ENCODE peak calls at places on chromosomes 16 and 17, in six cellular contexts. J is dorsolateral prefrontal cortex; N is kidney epithelial cell; A is tibial artery; F is CD8-positive, alpha-beta memory T cell; H is SK-N-SH. Q is an unnamed sample.

GRCh38 chr17:81508639-81509047 is 4.0 kb downstream of the ACTG1 start:
- DNase-seq in J (no peak), F (no peak), N (no peak), H (no peak), A (no peak), Q (no peak)

GRCh38 chr16:47732122-47732805 is 271.1 kb downstream of the PHKB start:
- DNase-seq in N (peak), H (no peak), J (no peak), A (no peak), F (no peak), Q (no peak)

GRCh38 chr17:75625813-75626486 is 7.3 kb upstream of the SMIM5 start:
- DNase-seq in N (no peak), A (no peak), F (no peak), J (peak), H (peak), Q (no peak)

GRCh38 chr17:61799812-61800484 is 63.4 kb downstream of the BRIP1 start:
- DNase-seq in F (no peak), J (no peak), N (no peak), A (no peak), H (no peak), Q (no peak)

GRCh38 chr17:48123111-48123510 is 15.5 kb downstream of the SNX11 start:
- DNase-seq in A (no peak), F (no peak), H (no peak), J (peak), N (no peak), Q (no peak)

GRCh38 chr16:86387461-86388440 is 122.6 kb upstream of the FOXF1 start:
- DNase-seq in H (no peak), N (peak), F (no peak), A (no peak), J (no peak), Q (no peak)

GRCh38 chr17:49290690-49291326 is 60.2 kb upstream of the PHOSPHO1 start:
- DNase-seq in H (peak), J (no peak), N (no peak), A (no peak), F (peak), Q (no peak)

GRCh38 chr17:28667870-28668269 is 5.9 kb downstream of the SUPT6H start:
- DNase-seq in J (no peak), A (no peak), N (no peak), F (no peak), H (no peak), Q (no peak)

GRCh38 chr16:74922150-74923138 is 62.5 kb downstream of the WDR59 start:
- DNase-seq in J (no peak), A (no peak), F (no peak), N (no peak), H (no peak), Q (no peak)

GRCh38 chr17:50123649-50124349 is 6.2 kb downstream of the SAMD14 start:
- DNase-seq in F (no peak), A (no peak), N (no peak), J (no peak), H (peak), Q (no peak)

GRCh38 chr17:42275527-42276358 is 448 bp downstream of the STAT5B start:
- DNase-seq in H (peak), J (no peak), N (no peak), A (no peak), F (peak), Q (peak)

GRCh38 chr16:79599256-79599836 is 1.2 kb downstream of the MAF start:
- DNase-seq in H (peak), F (no peak), J (no peak), A (no peak), N (no peak), Q (peak)

GRCh38 chr16:12793120-12793889 is 10.4 kb downstream of the CPPED1 start:
- DNase-seq in F (no peak), H (no peak), A (no peak), J (no peak), N (no peak), Q (no peak)

GRCh38 chr16:56625140-56625942 is at the start of gene MT1E:
- DNase-seq in A (peak), F (peak), H (peak), J (no peak), N (no peak), Q (peak)

GRCh38 chr17:17766351-17767095 is 70.3 kb downstream of the SREBF1 start:
- DNase-seq in A (no peak), H (no peak), N (no peak), F (no peak), J (no peak), Q (no peak)

GRCh38 chr17:80845863-80846671 is 145.6 kb upstream of the CHMP6 start:
- DNase-seq in H (no peak), A (peak), J (no peak), F (no peak), N (no peak), Q (no peak)

GRCh38 chr17:45325810-45326209 is 9.0 kb upstream of the MAP3K14 start:
- DNase-seq in J (no peak), A (no peak), H (no peak), F (no peak), N (no peak), Q (peak)

GRCh38 chr17:11608396-11608795 is 10.1 kb downstream of the DNAH9 start:
- DNase-seq in H (peak), A (peak), F (no peak), N (no peak), J (no peak), Q (peak)

GRCh38 chr16:88282221-88283041 is 100.3 kb upstream of the ZNF469 start:
- DNase-seq in F (no peak), A (no peak), N (no peak), H (peak), J (no peak), Q (no peak)

GRCh38 chr16:24344791-24345190 is 88.7 kb downstream of the CACNG3 start:
- DNase-seq in H (no peak), J (no peak), N (no peak), F (no peak), A (no peak), Q (no peak)

GRCh38 chr17:77634710-77635109 is 323.8 kb upstream of the TNRC6C start:
- DNase-seq in A (no peak), J (no peak), N (no peak), H (no peak), F (no peak), Q (no peak)

GRCh38 chr17:9360610-9361571 is 214.7 kb downstream of the STX8 start:
- DNase-seq in A (peak), N (peak), J (no peak), H (no peak), F (no peak), Q (peak)

GRCh38 chr16:48279199-48279598 is 31.9 kb upstream of the ABCC11 start:
- DNase-seq in J (no peak), A (no peak), H (no peak), N (no peak), F (no peak), Q (no peak)

GRCh38 chr17:76989519-76989918 is 121.3 kb downstream of the MGAT5B start:
- DNase-seq in H (no peak), F (no peak), J (no peak), A (no peak), N (no peak), Q (no peak)

GRCh38 chr17:17698869-17699351 is 17.7 kb downstream of the RAI1 start:
- DNase-seq in H (no peak), F (no peak), J (no peak), N (no peak), A (no peak), Q (no peak)

GRCh38 chr16:81335669-81336068 is 20.9 kb downstream of the GAN start:
- DNase-seq in A (no peak), F (no peak), H (no peak), N (no peak), J (no peak), Q (no peak)

GRCh38 chr16:87586201-87586782 is 16.0 kb upstream of the JPH3 start:
- DNase-seq in F (no peak), H (no peak), A (no peak), N (no peak), J (no peak), Q (no peak)

GRCh38 chr17:48738424-48738802 is 9.9 kb upstream of the HOXB13 start:
- DNase-seq in F (no peak), N (no peak), J (no peak), H (no peak), A (no peak), Q (no peak)

GRCh38 chr16:58450590-58450989 is 49.4 kb upstream of the NDRG4 start:
- DNase-seq in N (no peak), A (no peak), J (no peak), H (no peak), F (no peak), Q (no peak)

GRCh38 chr17:1733047-1733357 is 8.5 kb downstream of the WDR81 start:
- DNase-seq in H (no peak), N (no peak), F (no peak), J (no peak), A (no peak), Q (no peak)
- H3K4me3 ChIP-seq in H (no peak), N (no peak), F (no peak), J (no peak), A (no peak), Q (no peak)

GRCh38 chr17:73962308-73962707 is 241.2 kb upstream of the RPL38 start:
- DNase-seq in J (no peak), H (no peak), N (no peak), A (no peak), F (no peak), Q (no peak)
- H3K4me3 ChIP-seq in J (no peak), H (no peak), N (no peak), A (no peak), F (no peak), Q (no peak)

DNA sequence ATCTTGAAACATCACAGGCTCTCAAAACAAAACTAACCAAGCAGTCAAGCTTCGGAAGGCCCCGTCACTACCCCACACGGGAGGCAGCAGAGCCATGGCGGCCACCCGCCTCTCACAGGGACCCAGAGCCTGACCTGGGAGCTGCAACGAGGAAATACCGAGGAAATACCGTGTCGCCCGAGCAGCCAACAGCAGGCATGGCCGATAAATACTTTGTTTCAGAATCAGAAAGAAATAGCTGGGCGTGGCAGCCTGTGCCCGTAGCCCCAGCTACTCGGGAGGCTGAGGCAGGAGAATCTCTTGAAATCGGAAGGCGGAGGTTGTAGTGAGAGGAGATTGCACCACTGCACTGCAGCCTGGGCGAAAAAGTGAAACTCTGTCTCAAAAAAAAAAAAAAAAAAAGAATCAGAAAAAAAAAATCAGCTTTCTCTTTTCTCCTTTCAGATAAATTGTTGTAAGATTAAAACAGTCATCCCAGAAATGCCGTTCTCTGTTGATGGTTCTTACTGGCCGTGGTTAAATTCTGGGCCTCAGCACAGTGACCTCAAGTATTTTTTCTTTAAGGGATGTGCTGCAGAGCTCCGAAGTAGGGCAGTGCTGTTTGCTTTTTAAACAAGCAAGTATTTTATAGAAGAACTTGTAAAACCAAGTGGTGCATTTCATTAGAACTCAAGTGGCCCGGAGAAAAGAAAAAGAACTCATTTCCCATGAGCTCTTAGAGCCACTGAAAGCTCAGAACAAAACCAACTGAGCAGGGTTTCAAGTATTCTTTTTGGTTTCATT is 6.7 kb downstream of the LMF1 start:
- DNase-seq in H (no peak), A (no peak), J (no peak), N (no peak), F (no peak), Q (no peak)
- H3K4me3 ChIP-seq in H (no peak), A (no peak), J (peak), N (no peak), F (no peak), Q (no peak)

GRCh38 chr16:1980770-1981087 is 540 bp downstream of the NOXO1 start:
- DNase-seq in H (no peak), J (no peak), F (no peak), A (no peak), N (no peak), Q (no peak)
- H3K4me3 ChIP-seq in H (no peak), J (no peak), F (no peak), A (no peak), N (no peak), Q (no peak)

DNA sequence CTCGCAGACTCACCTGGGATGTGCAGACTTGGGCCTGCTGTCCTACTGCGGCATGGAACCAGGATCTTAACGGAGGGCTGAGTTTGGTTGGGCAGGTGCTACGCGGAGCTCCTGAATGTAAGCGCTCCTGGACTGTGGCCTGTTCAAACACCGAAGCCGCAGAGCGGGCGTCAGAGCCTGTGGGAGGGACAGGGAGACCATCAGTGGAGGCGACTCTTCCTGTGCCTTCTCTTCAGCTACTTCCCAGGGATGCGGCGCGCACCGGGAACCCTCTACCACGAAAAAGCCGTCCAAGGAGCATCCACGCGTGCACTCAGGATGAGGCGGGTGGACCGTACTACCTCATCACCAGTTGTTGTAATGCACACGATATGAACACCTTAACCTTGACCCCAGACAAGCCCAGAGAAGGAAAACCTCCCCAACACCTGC is 2.0 kb downstream of the USP36 start:
- DNase-seq in F (no peak), H (no peak), A (no peak), J (no peak), N (no peak), Q (no peak)
- H3K4me3 ChIP-seq in F (peak), H (peak), A (peak), J (no peak), N (peak), Q (no peak)

GRCh38 chr16:228151-228855 is 946 bp downstream of the LUC7L start:
- DNase-seq in A (no peak), J (no peak), H (no peak), F (no peak), N (no peak), Q (no peak)
- H3K4me3 ChIP-seq in A (peak), J (peak), H (peak), F (peak), N (peak), Q (peak)